ENCODE peak calls at places on chromosomes 5 and 9, in six cellular contexts. A is RPMI8226; E is H9; J is stimulated activated CD8-positive, alpha-beta memory T cell treated with anti-CD3 and anti-CD28 coated beads, Interleukin-12 subunit alpha, Interleukin-12 subunit beta, amount 100 ng/mL, for 4 hours; S is breast epithelium; I is activated naive CD8-positive, alpha-beta T cell treated with anti-CD3 and anti-CD28 coated beads, Interleukin-2, amount 50 U/mL, for 16 hours. U is an unnamed sample.

GRCh38 chr5:6496636-6497035 is 48.0 kb downstream of the UBE2QL1 start:
- DNase-seq in A (no peak), E (no peak), J (no peak), S (no peak), I (no peak), U (no peak)

GRCh38 chr9:135820661-135821060 is 86.7 kb downstream of the CAMSAP1 start:
- DNase-seq in A (no peak), E (no peak), J (no peak), S (peak; percentile 38), I (no peak), U (no peak)

GRCh38 chr9:94850540-94851434 is 124.3 kb downstream of the AOPEP start:
- DNase-seq in A (no peak), E (no peak), J (no peak), S (no peak), I (no peak), U (no peak)

GRCh38 chr9:126719677-126720435 is 85.0 kb upstream of the ZBTB43 start:
- DNase-seq in A (peak; percentile 95), E (peak; percentile 96), J (peak; percentile 76), S (peak; percentile 84), I (peak; percentile 57), U (peak; percentile 75)

GRCh38 chr9:87853843-87854242 is 28.8 kb upstream of the SPATA31E1 start:
- DNase-seq in A (no peak), E (no peak), J (no peak), S (no peak), I (no peak), U (no peak)

GRCh38 chr9:105308448-105309412 is 64.3 kb downstream of the SLC44A1 start:
- DNase-seq in A (no peak), E (no peak), J (no peak), S (no peak), I (no peak), U (no peak)

GRCh38 chr5:34053133-34053532 is 10.1 kb upstream of the C1QTNF3 start:
- DNase-seq in A (no peak), E (no peak), J (no peak), S (no peak), I (no peak), U (no peak)

GRCh38 chr5:38765461-38765861 is 80.4 kb upstream of the OSMR start:
- DNase-seq in A (no peak), E (no peak), J (no peak), S (no peak), I (no peak), U (no peak)

GRCh38 chr5:67066815-67067214 is 129.8 kb downstream of the CD180 start:
- DNase-seq in A (no peak), E (no peak), J (no peak), S (no peak), I (no peak), U (no peak)

GRCh38 chr5:135877570-135878155 is 18.0 kb downstream of the IL9 start:
- DNase-seq in A (no peak), E (no peak), J (no peak), S (no peak), I (no peak), U (no peak)

GRCh38 chr5:90293931-90294330 is 115.6 kb downstream of the CETN3 start:
- DNase-seq in A (no peak), E (peak; percentile 43), J (no peak), S (no peak), I (no peak), U (no peak)

GRCh38 chr5:2014058-2014610 is 131.4 kb upstream of the IRX4 start:
- DNase-seq in A (no peak), E (no peak), J (no peak), S (no peak), I (no peak), U (no peak)

U was measured in activated CD4-positive, CD25-positive, alpha-beta regulatory T cell treated with anti-CD3 and anti-CD28 coated beads, Interleukin-2, amount 50 U/mL, for 16 hours.